ENCODE peak calls at places on chromosomes 5 and 9, in seven cellular contexts. N is left ventricle myocardium inferior, F is foreskin fibroblast, M is GM12865, G is astrocyte, A is epithelial cell of proximal tubule, Q is adipocyte. Z is an unnamed sample.

GRCh38 chr9:121780177-121780576 is 128.7 kb downstream of the DAB2IP start:
- DNase-seq in Q (no peak), A (no peak), N (no peak), G (no peak), F (no peak), M (no peak), Z (no peak)

GRCh38 chr9:98117984-98118639 is 910 bp downstream of the TRIM14 start:
- DNase-seq in Q (no peak), G (no peak), F (peak; percentile 49), N (no peak), A (no peak), M (peak; percentile 77), Z (peak; percentile 67)

GRCh38 chr5:157370967-157371366 is 89.0 kb upstream of the NIPAL4 start:
- DNase-seq in G (peak; percentile 38), F (no peak), N (no peak), A (no peak), Q (peak; percentile 45), M (no peak), Z (peak; percentile 62)

GRCh38 chr9:134174526-134175290 is 10.3 kb upstream of the RNU6ATAC start:
- DNase-seq in G (no peak), F (no peak), Q (no peak), A (no peak), N (no peak), M (no peak), Z (no peak)

GRCh38 chr5:132782101-132782500 is 5.1 kb upstream of the SEPTIN8 start:
- DNase-seq in F (peak; percentile 71), Q (peak; percentile 40), M (no peak), G (peak; percentile 65), N (no peak), A (no peak), Z (no peak)

GRCh38 chr9:70255521-70255920 is 3.3 kb upstream of the SMC5 start:
- DNase-seq in M (no peak), F (peak; percentile 39), G (peak; percentile 44), A (no peak), N (no peak), Q (peak; percentile 40), Z (no peak)

GRCh38 chr9:128607642-128608350 is 48.9 kb downstream of the DYNC2I2 start:
- DNase-seq in Q (peak; percentile 7), A (no peak), G (peak; percentile 44), N (peak; percentile 80), F (peak; percentile 56), M (no peak), Z (no peak)

GRCh38 chr9:19049872-19050636 is 827 bp downstream of the RRAGA start:
- DNase-seq in N (no peak), F (peak; percentile 58), A (no peak), Q (peak; percentile 60), M (peak; percentile 32), G (peak; percentile 58), Z (no peak)

GRCh38 chr5:132300572-132301340 is 6.6 kb downstream of the SLC22A4 start:
- DNase-seq in N (no peak), F (no peak), M (no peak), Q (no peak), A (no peak), G (no peak), Z (no peak)

GRCh38 chr9:92637331-92637730 is 32.6 kb downstream of the IPPK start:
- DNase-seq in A (no peak), Q (no peak), F (no peak), M (no peak), N (no peak), G (no peak), Z (no peak)

GRCh38 chr9:131661954-131662621 is 77.8 kb downstream of the RAPGEF1 start:
- DNase-seq in N (no peak), A (no peak), F (no peak), G (no peak), M (peak; percentile 77), Q (no peak), Z (peak; percentile 58)

GRCh38 chr5:94702729-94703128 is 84.3 kb downstream of the SLF1 start:
- DNase-seq in N (no peak), F (no peak), M (peak; percentile 67), A (no peak), G (no peak), Q (no peak), Z (no peak)

GRCh38 chr5:1785984-1786383 is 13.7 kb downstream of the MRPL36 start:
- DNase-seq in N (no peak), A (no peak), M (no peak), Q (no peak), F (no peak), G (no peak), Z (peak; percentile 30)

GRCh38 chr5:127419858-127420257 is 97.6 kb upstream of the PRRC1 start:
- DNase-seq in Q (no peak), F (no peak), N (no peak), M (no peak), G (no peak), A (no peak), Z (no peak)

GRCh38 chr5:83964235-83964634 is 243.6 kb upstream of the HAPLN1 start:
- DNase-seq in A (no peak), Q (no peak), G (no peak), M (no peak), N (no peak), F (no peak), Z (no peak)

GRCh38 chr9:13388157-13388556 is 108.7 kb upstream of the MPDZ start:
- DNase-seq in N (no peak), Q (peak; percentile 41), A (peak; percentile 18), F (peak; percentile 50), G (peak; percentile 92), M (no peak), Z (no peak)

GRCh38 chr5:125117556-125117955 is 371.1 kb upstream of the ZNF608 start:
- DNase-seq in F (peak; percentile 89), N (no peak), Q (no peak), A (no peak), M (no peak), G (peak; percentile 34), Z (no peak)

GRCh38 chr5:82162568-82162967 is 115.6 kb downstream of the RPS23 start:
- DNase-seq in A (no peak), N (no peak), Q (no peak), F (no peak), M (no peak), G (no peak), Z (no peak)

GRCh38 chr5:82163459-82164108 is 114.6 kb downstream of the RPS23 start:
- DNase-seq in G (peak; percentile 44), F (peak; percentile 68), M (no peak), Q (peak; percentile 65), N (no peak), A (peak; percentile 81), Z (no peak)

GRCh38 chr5:82164957-82165698 is 113.0 kb downstream of the RPS23 start:
- DNase-seq in F (peak; percentile 51), N (peak; percentile 15), G (peak; percentile 73), Q (peak; percentile 36), M (no peak), A (no peak), Z (no peak)

GRCh38 chr5:82165740-82166530 is 112.2 kb downstream of the RPS23 start:
- DNase-seq in N (peak; percentile 59), F (peak; percentile 95), G (peak; percentile 94), A (peak; percentile 88), Q (peak; percentile 93), M (peak; percentile 85), Z (peak; percentile 7)

GRCh38 chr5:82164109-82164956 is 113.8 kb downstream of the RPS23 start:
- DNase-seq in G (peak; percentile 88), A (peak; percentile 86), M (no peak), N (no peak), F (peak; percentile 89), Q (peak; percentile 79), Z (no peak)
- H3K4me3 ChIP-seq in G (no peak overlapping the region), A (peak overlapping the region; percentile 36), M (no peak overlapping the region), N (no peak overlapping the region), F (no peak overlapping the region), Q (peak overlapping the region; percentile 65), Z (no peak overlapping the region)

GRCh38 chr5:135251099-135251498 is 147.9 kb downstream of the MACROH2A1 start:
- DNase-seq in N (no peak), G (no peak), M (no peak), A (no peak), Q (no peak), F (no peak), Z (no peak)
- H3K4me3 ChIP-seq in N (no peak overlapping the region), G (no peak overlapping the region), M (no peak overlapping the region), A (no peak overlapping the region), Q (no peak overlapping the region), F (no peak overlapping the region), Z (no peak overlapping the region)

GRCh38 chr9:137030931-137031527 is 859 bp downstream of the FUT7 start:
- DNase-seq in N (no peak), A (no peak), Q (no peak), M (no peak), G (no peak), F (no peak), Z (no peak)

GRCh38 chr9:137032893-137033292 is 1.0 kb upstream of the FUT7 start:
- DNase-seq in M (peak; percentile 62), N (peak; percentile 69), A (no peak), F (no peak), Q (no peak), G (no peak), Z (no peak)

GRCh38 chr9:137030006-137030405 is 1.9 kb downstream of the FUT7 start:
- DNase-seq in N (no peak), G (no peak), M (no peak), Q (no peak), A (no peak), F (no peak), Z (no peak)

GRCh38 chr9:137030528-137030927 is 1.4 kb downstream of the FUT7 start:
- DNase-seq in Q (no peak), M (peak; percentile 81), A (no peak), G (no peak), F (no peak), N (no peak), Z (no peak)

DNA sequence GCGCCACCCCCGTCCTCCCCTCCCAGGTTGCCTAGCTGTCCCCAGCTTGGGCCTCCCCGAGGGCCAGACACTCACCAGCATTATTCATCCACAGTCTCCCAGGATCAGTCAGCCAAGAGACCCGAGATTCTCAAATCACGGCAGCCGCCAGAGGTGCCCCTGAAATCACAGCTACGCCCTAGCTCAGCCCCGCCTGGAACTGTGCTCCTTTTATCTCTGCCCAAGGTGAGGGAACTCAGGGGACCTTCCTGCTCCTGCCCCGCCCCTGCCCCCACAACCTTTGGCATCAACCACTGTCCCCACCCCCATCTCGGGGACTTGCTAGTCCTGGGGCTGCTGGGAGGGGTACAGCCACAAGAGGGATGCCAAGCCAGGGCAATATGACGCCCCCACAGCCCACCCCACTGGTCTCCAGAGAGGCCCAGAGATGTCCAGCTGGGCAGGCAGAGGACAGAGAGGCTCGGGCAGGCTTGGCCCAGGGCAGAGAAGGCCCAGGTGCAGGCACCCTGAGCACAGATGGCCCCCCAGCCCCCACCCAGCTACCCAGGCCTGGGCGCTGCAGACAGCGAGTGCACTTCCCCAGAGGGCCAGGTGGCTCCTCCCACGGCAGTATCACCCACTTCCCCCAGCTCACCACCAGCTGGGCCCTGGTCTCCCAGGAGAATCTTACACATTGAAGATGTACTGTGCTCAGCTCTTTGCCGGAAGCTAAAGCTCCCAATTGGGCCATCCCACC is at the start of gene FUT7:
- DNase-seq in Q (no peak), F (no peak), M (peak; percentile 47), N (no peak), G (no peak), A (no peak), Z (no peak)
- H3K4me3 ChIP-seq in Q (no peak within 1 kb of the TSS), F (no peak within 1 kb of the TSS), M (peak within 1 kb of the TSS; percentile 6), N (peak within 1 kb of the TSS; percentile 6), G (no peak within 1 kb of the TSS), A (no peak within 1 kb of the TSS), Z (no peak within 1 kb of the TSS)

GRCh38 chr5:168528521-168529360 is at the start of gene FBLL1:
- DNase-seq in M (no peak), A (no peak), G (peak; percentile 7), N (no peak), F (peak; percentile 58), Q (peak; percentile 56), Z (peak; percentile 88)
- H3K4me3 ChIP-seq in M (no peak within 1 kb of the TSS), A (peak within 1 kb of the TSS; percentile 22), G (peak within 1 kb of the TSS; percentile 44), N (peak within 1 kb of the TSS; percentile 64), F (peak within 1 kb of the TSS; percentile 20), Q (peak within 1 kb of the TSS; percentile 72), Z (peak within 1 kb of the TSS; percentile 47)

GRCh38 chr9:107491081-107492053 is 1.8 kb upstream of the KLF4 start:
- DNase-seq in G (no peak), M (no peak), A (no peak), F (peak; percentile 13), Q (peak; percentile 3), N (peak; percentile 34), Z (peak; percentile 63)
- H3K4me3 ChIP-seq in G (peak overlapping the region; percentile 49), M (no peak overlapping the region), A (peak overlapping the region; percentile 68), F (peak overlapping the region; percentile 59), Q (peak overlapping the region; percentile 89), N (peak overlapping the region; percentile 77), Z (peak overlapping the region; percentile 68)